ENCODE peak calls at places on chromosomes 13 and 19, in four cellular contexts. J is esophagus squamous epithelium, U is osteocyte, R is A673. B is an unnamed sample.

GRCh38 chr13:40161931-40162330 is 504.5 kb downstream of the FOXO1 start:
- DNase-seq in J (no peak), R (no peak), U (no peak), B (no peak)

GRCh38 chr13:111228262-111229144 is 91.9 kb upstream of the TEX29 start:
- DNase-seq in J (no peak), U (peak), R (no peak), B (no peak)

GRCh38 chr13:29436291-29436690 is 159.2 kb downstream of the SLC7A1 start:
- DNase-seq in R (no peak), U (no peak), J (no peak), B (no peak)

GRCh38 chr19:48826606-48827020 is 9.7 kb downstream of the HSD17B14 start:
- DNase-seq in R (no peak), U (no peak), J (no peak), B (no peak)

GRCh38 chr19:6233827-6234511 is 45.8 kb downstream of the MLLT1 start:
- DNase-seq in R (no peak), J (no peak), U (no peak), B (no peak)

GRCh38 chr13:97165527-97166425 is 56.4 kb upstream of the MBNL2 start:
- DNase-seq in U (no peak), R (no peak), J (no peak), B (no peak)

GRCh38 chr13:52061587-52061986 is 37.1 kb downstream of the UTP14C start:
- DNase-seq in J (no peak), R (peak), U (no peak), B (no peak)

GRCh38 chr19:294819-295686 is 3.9 kb upstream of the PLPP2 start:
- DNase-seq in J (no peak), U (no peak), R (peak), B (no peak)

GRCh38 chr19:39409886-39410619 is 2.4 kb upstream of the PLEKHG2 start:
- DNase-seq in J (no peak), R (no peak), U (peak), B (no peak)

GRCh38 chr19:28627669-28628068 is 585.3 kb downstream of the UQCRFS1 start:
- DNase-seq in J (no peak), R (no peak), U (no peak), B (no peak)

GRCh38 chr13:62119739-62120700 is 704.4 kb upstream of the PCDH20 start:
- DNase-seq in U (no peak), R (peak), J (no peak), B (no peak)

DNA sequence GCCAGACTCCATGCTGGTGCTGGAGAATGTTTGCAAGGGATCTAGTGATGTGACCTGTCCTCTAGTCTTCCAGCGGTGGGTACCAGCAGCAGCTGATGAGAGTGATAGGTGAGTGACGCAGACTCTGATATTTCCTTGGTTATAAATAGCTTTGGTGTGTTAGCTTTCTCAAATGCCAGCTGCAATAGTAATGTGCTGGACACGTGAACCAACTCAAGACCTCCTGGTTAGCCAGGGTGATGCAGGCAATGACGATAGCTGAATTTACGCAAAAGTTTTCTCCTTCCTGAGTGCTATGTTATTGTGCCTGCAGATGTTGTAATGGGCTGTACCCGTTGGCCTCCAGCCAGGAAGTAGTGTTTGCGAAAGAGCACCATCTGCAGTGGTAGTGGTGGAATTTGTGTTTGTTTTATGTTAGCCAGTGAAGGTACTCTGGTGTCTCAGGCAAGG is 129.5 kb downstream of the CYSLTR2 start:
- DNase-seq in J (peak), U (no peak), R (peak), B (no peak)
- TF ChIP-seq CTCF in J (no peak), U (no peak), R (no peak), B (no peak)

DNA sequence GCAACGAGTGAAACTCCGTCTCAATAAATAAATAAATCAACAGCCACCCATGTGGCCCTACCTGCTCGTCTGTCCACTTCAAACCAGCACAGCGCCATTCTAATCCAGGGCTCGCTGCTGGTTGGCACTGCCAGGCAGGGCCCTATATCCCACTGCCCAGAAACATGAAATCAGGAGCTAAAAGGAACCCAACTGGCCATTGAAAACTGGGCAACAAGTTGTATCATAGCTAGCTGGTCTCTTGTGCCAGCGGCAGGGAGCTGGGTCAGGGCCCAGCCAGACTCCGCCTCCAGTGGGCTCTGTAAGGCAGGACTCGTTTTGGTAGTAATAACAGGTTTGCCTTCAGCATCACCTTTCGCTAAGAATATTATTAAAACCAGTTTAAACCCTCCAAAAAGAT is 39.3 kb downstream of the GGACT start:
- DNase-seq in R (no peak), J (no peak), U (peak), B (peak)
- TF ChIP-seq CTCF in R (no peak), J (no peak), U (no peak), B (no peak)

GRCh38 chr13:37473035-37473434 is 125.5 kb downstream of the POSTN start:
- DNase-seq in J (no peak), R (peak), U (no peak), B (no peak)
- TF ChIP-seq CTCF in J (no peak), R (peak), U (peak), B (peak)

GRCh38 chr19:51903192-51903591 is 1.6 kb downstream of the ZNF649 start:
- DNase-seq in U (no peak), J (no peak), R (no peak), B (no peak)

GRCh38 chr19:51904331-51905165 is at the start of gene ZNF649:
- DNase-seq in R (peak), U (peak), J (peak), B (peak)

GRCh38 chr19:51901860-51902259 is 3.0 kb downstream of the ZNF649 start:
- DNase-seq in U (no peak), J (no peak), R (no peak), B (no peak)
- TF ChIP-seq CTCF in U (no peak), J (no peak), R (no peak), B (no peak)

GRCh38 chr19:38384209-38385027 is 3.4 kb downstream of the GGN start:
- DNase-seq in R (no peak), J (no peak), U (no peak), B (no peak)
- TF ChIP-seq CTCF in R (no peak), J (no peak), U (peak), B (peak)

B was measured in type B pancreatic cell.